ENCODE peak calls at places on chromosome 12, in six cellular contexts. One of them, this sample, is unnamed.

GRCh38 chr12:5792350-5792749 is 152.7 kb downstream of the ANO2 start:
- DNase-seq in GM20000: no peak
- DNase-seq in NCI-H1105 treated with DMSO at 0.1 percent for 48 hours: no peak
- DNase-seq in sigmoid colon: no peak
- DNase-seq in AG04450: no peak
- DNase-seq in activated CD4-positive, alpha-beta T cell treated with anti-CD3 and anti-CD28 coated beads, Interleukin-2, amount 10 ng/mL, durations not matched to agents 7 days and 5 days: no peak
- DNase-seq in this sample: no peak

GRCh38 chr12:70691018-70691672 is 53.9 kb upstream of the PTPRB start:
- DNase-seq in GM20000: no peak
- DNase-seq in NCI-H1105 treated with DMSO at 0.1 percent for 48 hours: no peak
- DNase-seq in sigmoid colon: no peak
- DNase-seq in AG04450: no peak
- DNase-seq in activated CD4-positive, alpha-beta T cell treated with anti-CD3 and anti-CD28 coated beads, Interleukin-2, amount 10 ng/mL, durations not matched to agents 7 days and 5 days: no peak
- DNase-seq in this sample: no peak

GRCh38 chr12:97131220-97131981 is 224.3 kb downstream of the NEDD1 start:
- DNase-seq in GM20000: no peak
- DNase-seq in NCI-H1105 treated with DMSO at 0.1 percent for 48 hours: no peak
- DNase-seq in sigmoid colon: no peak
- DNase-seq in AG04450: no peak
- DNase-seq in activated CD4-positive, alpha-beta T cell treated with anti-CD3 and anti-CD28 coated beads, Interleukin-2, amount 10 ng/mL, durations not matched to agents 7 days and 5 days: no peak
- DNase-seq in this sample: no peak

GRCh38 chr12:89384050-89384749 is 31.9 kb upstream of the DUSP6 start:
- DNase-seq in GM20000: no peak
- DNase-seq in NCI-H1105 treated with DMSO at 0.1 percent for 48 hours: no peak
- DNase-seq in sigmoid colon: peak; percentile 75
- DNase-seq in AG04450: peak; percentile 87
- DNase-seq in activated CD4-positive, alpha-beta T cell treated with anti-CD3 and anti-CD28 coated beads, Interleukin-2, amount 10 ng/mL, durations not matched to agents 7 days and 5 days: no peak
- DNase-seq in this sample: peak; percentile 50

GRCh38 chr12:117261267-117261666 is 71.0 kb upstream of the FBXO21 start:
- DNase-seq in GM20000: no peak
- DNase-seq in NCI-H1105 treated with DMSO at 0.1 percent for 48 hours: no peak
- DNase-seq in sigmoid colon: peak; percentile 2
- DNase-seq in AG04450: no peak
- DNase-seq in activated CD4-positive, alpha-beta T cell treated with anti-CD3 and anti-CD28 coated beads, Interleukin-2, amount 10 ng/mL, durations not matched to agents 7 days and 5 days: no peak
- DNase-seq in this sample: no peak

GRCh38 chr12:113030875-113031525 is 25.5 kb upstream of the DTX1 start:
- DNase-seq in GM20000: peak; percentile 53
- DNase-seq in NCI-H1105 treated with DMSO at 0.1 percent for 48 hours: peak; percentile 82
- DNase-seq in sigmoid colon: no peak
- DNase-seq in AG04450: no peak
- DNase-seq in activated CD4-positive, alpha-beta T cell treated with anti-CD3 and anti-CD28 coated beads, Interleukin-2, amount 10 ng/mL, durations not matched to agents 7 days and 5 days: no peak
- DNase-seq in this sample: peak; percentile 31

GRCh38 chr12:122081697-122082221 is 3.2 kb downstream of the MLXIP start:
- DNase-seq in GM20000: peak; percentile 70
- DNase-seq in NCI-H1105 treated with DMSO at 0.1 percent for 48 hours: no peak
- DNase-seq in sigmoid colon: peak; percentile 88
- DNase-seq in AG04450: no peak
- DNase-seq in activated CD4-positive, alpha-beta T cell treated with anti-CD3 and anti-CD28 coated beads, Interleukin-2, amount 10 ng/mL, durations not matched to agents 7 days and 5 days: peak; percentile 64
- DNase-seq in this sample: peak; percentile 63

GRCh38 chr12:105561981-105562726 is 231.7 kb downstream of the C12orf75 start:
- DNase-seq in GM20000: no peak
- DNase-seq in NCI-H1105 treated with DMSO at 0.1 percent for 48 hours: peak; percentile 88
- DNase-seq in sigmoid colon: peak; percentile 76
- DNase-seq in AG04450: peak; percentile 62
- DNase-seq in activated CD4-positive, alpha-beta T cell treated with anti-CD3 and anti-CD28 coated beads, Interleukin-2, amount 10 ng/mL, durations not matched to agents 7 days and 5 days: no peak
- DNase-seq in this sample: peak; percentile 32

GRCh38 chr12:91394903-91395302 is 212.3 kb upstream of the DCN start:
- DNase-seq in GM20000: no peak
- DNase-seq in NCI-H1105 treated with DMSO at 0.1 percent for 48 hours: no peak
- DNase-seq in sigmoid colon: no peak
- DNase-seq in AG04450: no peak
- DNase-seq in activated CD4-positive, alpha-beta T cell treated with anti-CD3 and anti-CD28 coated beads, Interleukin-2, amount 10 ng/mL, durations not matched to agents 7 days and 5 days: no peak
- DNase-seq in this sample: no peak

GRCh38 chr12:29320295-29321090 is 60.5 kb downstream of the ERGIC2 start:
- DNase-seq in GM20000: no peak
- DNase-seq in NCI-H1105 treated with DMSO at 0.1 percent for 48 hours: no peak
- DNase-seq in sigmoid colon: no peak
- DNase-seq in AG04450: peak; percentile 59
- DNase-seq in activated CD4-positive, alpha-beta T cell treated with anti-CD3 and anti-CD28 coated beads, Interleukin-2, amount 10 ng/mL, durations not matched to agents 7 days and 5 days: no peak
- DNase-seq in this sample: no peak